ENCODE peak calls at places on chromosomes 1 and 21, in eight cellular contexts. B is transverse colon, L is uterus, F is HCT116, J is A549, G is heart left ventricle, N is stomach, K is breast epithelium. T is an unnamed sample.
A peak's percentile ranks its signal among the peaks of the same experiment; 100 is the strongest.

GRCh38 chr1:113929750-113930498 is 800 bp downstream of the HIPK1 start:
- DNase-seq in J (no peak), B (peak; percentile 64), K (peak; percentile 41), F (no peak), L (peak; percentile 20), N (peak; percentile 63), G (peak; percentile 46), T (peak; percentile 94)

GRCh38 chr1:228224198-228225164 is 16.6 kb downstream of the OBSCN start:
- DNase-seq in J (no peak), G (no peak), B (no peak), F (no peak), N (no peak), K (no peak), L (no peak), T (no peak)

GRCh38 chr21:27570306-27570868 is 603.5 kb upstream of the ADAMTS5 start:
- DNase-seq in F (no peak), L (peak; percentile 31), N (peak; percentile 25), K (peak; percentile 65), B (peak; percentile 14), G (peak; percentile 69), J (no peak), T (no peak)

GRCh38 chr1:3656450-3657095 is 4.3 kb downstream of the TP73 start:
- DNase-seq in B (no peak), J (no peak), K (no peak), N (no peak), F (no peak), L (no peak), G (no peak), T (peak; percentile 36)

GRCh38 chr1:82896036-82896435 is 1095.3 kb downstream of the ADGRL2 start:
- DNase-seq in K (no peak), J (no peak), L (no peak), N (no peak), F (no peak), B (no peak), G (no peak), T (no peak)

GRCh38 chr1:155200920-155201319 is 6.8 kb downstream of the THBS3 start:
- DNase-seq in L (no peak), G (no peak), J (no peak), F (no peak), N (no peak), B (no peak), K (no peak), T (peak; percentile 39)

GRCh38 chr1:116916533-116917460 is 7.1 kb downstream of the PTGFRN start:
- DNase-seq in B (no peak), J (no peak), K (no peak), F (no peak), L (no peak), G (no peak), N (no peak), T (no peak)

GRCh38 chr1:171898956-171899355 is 57.7 kb downstream of the DNM3 start:
- DNase-seq in J (no peak), N (no peak), B (no peak), F (no peak), G (no peak), K (peak; percentile 19), L (no peak), T (no peak)

GRCh38 chr1:246043556-246043955 is 463.5 kb downstream of the SMYD3 start:
- DNase-seq in J (no peak), F (no peak), N (no peak), B (no peak), L (no peak), K (no peak), G (no peak), T (no peak)

GRCh38 chr1:234737915-234738314 is 127.9 kb upstream of the IRF2BP2 start:
- DNase-seq in B (no peak), L (no peak), N (no peak), F (no peak), G (no peak), J (no peak), K (no peak), T (no peak)

GRCh38 chr1:96525657-96526613 is 195.6 kb upstream of the PTBP2 start:
- DNase-seq in L (peak; percentile 34), G (no peak), F (no peak), K (no peak), J (no peak), N (no peak), B (no peak), T (no peak)

GRCh38 chr1:68516066-68516465 is 19.2 kb upstream of the DEPDC1 start:
- DNase-seq in N (no peak), L (no peak), J (no peak), F (no peak), G (no peak), B (no peak), K (no peak), T (no peak)

GRCh38 chr1:233714631-233715217 is 100.8 kb downstream of the KCNK1 start:
- DNase-seq in N (peak; percentile 60), F (no peak), K (no peak), G (no peak), J (no peak), B (no peak), L (no peak), T (no peak)

GRCh38 chr1:202263628-202264027 is 70.0 kb downstream of the LGR6 start:
- DNase-seq in N (no peak), J (no peak), K (no peak), L (no peak), G (no peak), F (no peak), B (no peak), T (no peak)

GRCh38 chr1:2407991-2408275 is 4.4 kb downstream of the PEX10 start:
- DNase-seq in G (no peak), K (no peak), N (no peak), F (no peak), J (no peak), B (no peak), L (no peak), T (no peak)

GRCh38 chr1:2406451-2407041 is 5.8 kb downstream of the PEX10 start:
- DNase-seq in G (no peak), J (no peak), F (no peak), K (no peak), L (no peak), N (no peak), B (no peak), T (no peak)

GRCh38 chr1:2408859-2409276 is 3.5 kb downstream of the PEX10 start:
- DNase-seq in K (no peak), F (no peak), L (no peak), B (no peak), N (no peak), J (no peak), G (no peak), T (no peak)

GRCh38 chr1:2408456-2408855 is 3.9 kb downstream of the PEX10 start:
- DNase-seq in G (no peak), L (no peak), F (no peak), J (no peak), K (no peak), N (no peak), B (no peak), T (no peak)

GRCh38 chr1:2407166-2407990 is 5.0 kb downstream of the PEX10 start:
- DNase-seq in F (no peak), K (no peak), J (no peak), G (no peak), N (no peak), B (no peak), L (no peak), T (no peak)
- TF ChIP-seq POLR2A in F (no peak), K (no peak), J (no peak), G (no peak), N (no peak), B (no peak), L (no peak), T (no peak)

GRCh38 chr21:33080376-33080775 is 10.4 kb downstream of the OLIG1 start:
- DNase-seq in K (no peak), J (no peak), N (no peak), F (no peak), L (no peak), G (no peak), B (no peak), T (no peak)
- TF ChIP-seq CTCF in K (no peak), J (no peak), N (no peak), F (no peak), L (no peak), G (no peak), B (no peak), T (no peak)

DNA sequence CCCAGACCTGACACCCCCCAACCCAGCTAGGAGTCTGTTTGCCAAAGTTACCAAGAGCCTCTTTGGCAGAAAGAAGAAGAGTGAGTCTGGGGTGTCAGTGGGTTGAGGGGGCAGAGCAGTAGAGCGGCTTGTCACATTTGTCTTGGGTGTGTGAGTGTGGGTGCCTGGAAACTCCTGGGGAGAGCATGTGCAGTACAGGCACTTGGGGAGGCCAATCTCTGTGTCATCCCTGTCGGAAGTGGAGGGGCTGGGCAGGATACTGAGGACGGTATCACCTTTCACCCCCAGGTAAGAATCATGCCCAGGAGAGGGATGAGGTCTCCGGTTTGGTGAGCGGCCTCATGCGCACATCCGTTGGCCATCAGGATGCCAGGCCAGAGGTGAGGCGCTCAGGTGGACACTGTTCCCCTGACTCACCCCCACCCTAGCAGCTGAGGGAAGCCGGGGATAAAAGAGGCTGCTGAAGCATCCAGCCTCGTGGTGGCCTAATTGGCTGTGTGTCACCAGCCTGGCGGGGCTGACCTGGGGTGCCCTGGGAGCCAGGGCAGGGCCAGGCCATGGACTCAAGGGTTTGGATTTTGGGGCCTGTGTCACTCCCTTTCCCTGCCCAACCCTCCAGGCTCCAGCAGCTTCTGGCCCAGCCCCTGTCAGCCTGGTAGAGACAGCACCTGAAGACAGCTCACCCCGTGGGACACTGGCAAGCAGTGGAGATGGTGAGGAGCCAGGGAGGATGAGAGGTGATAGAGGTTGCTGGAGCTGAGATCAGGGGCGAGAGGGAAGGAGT is 3.3 kb downstream of the PLK3 start:
- DNase-seq in B (no peak), N (no peak), G (peak; percentile 22), K (no peak), J (no peak), L (no peak), F (no peak), T (peak; percentile 72)
- H3K4me3 ChIP-seq in B (no peak overlapping the region), N (peak overlapping the region; percentile 58), G (no peak overlapping the region), K (peak overlapping the region; percentile 96), J (no peak overlapping the region), L (no peak overlapping the region), F (no peak overlapping the region), T (no peak overlapping the region)

DNA sequence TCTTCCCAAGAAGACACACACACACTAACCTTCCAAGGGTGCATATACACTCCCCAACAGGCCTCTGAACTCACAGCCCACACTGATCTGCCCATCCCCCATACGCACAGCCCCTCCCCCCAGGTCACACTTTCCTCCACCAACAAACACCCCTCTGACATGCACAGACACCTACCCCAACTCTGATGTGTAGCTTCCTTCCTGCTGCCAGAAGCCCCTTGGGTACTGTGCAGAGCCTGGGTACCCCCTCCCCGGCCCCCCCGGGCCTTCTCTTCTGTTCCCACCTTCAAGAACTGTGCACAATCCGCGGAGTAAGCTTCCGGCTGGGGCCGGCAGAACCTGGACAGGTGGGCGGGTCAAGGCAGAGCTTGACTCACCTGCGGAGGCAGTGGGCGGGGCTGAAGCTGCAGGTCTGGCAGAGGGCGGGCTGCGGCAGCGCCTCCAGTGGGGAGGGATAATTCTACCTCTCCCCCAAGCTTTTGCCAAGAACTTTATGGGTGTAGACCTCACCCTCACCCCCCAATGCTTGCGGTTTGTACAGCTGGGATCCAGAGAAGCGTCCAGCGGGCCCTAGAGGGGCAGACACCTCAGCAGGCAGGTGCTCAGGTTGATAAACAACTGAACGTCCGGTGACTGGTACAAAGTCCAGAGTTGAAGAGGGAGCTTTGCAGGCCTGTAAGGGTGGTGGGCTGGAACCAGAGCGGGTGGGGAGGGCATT is at the start of gene C1orf210:
- DNase-seq in K (peak; percentile 91), J (no peak), G (no peak), F (peak; percentile 81), N (peak; percentile 94), L (no peak), B (peak; percentile 93), T (peak; percentile 67)
- TF ChIP-seq POLR2A in K (no peak), J (no peak), G (no peak), F (no peak), N (no peak), L (no peak), B (peak; percentile 74), T (no peak)

T was measured in spleen.